ENCODE peak calls at places on chromosomes 3 and 15, in seven cellular contexts. R is GM12865, Q is esophagus squamous epithelium, Y is thoracic aorta, C is lung, A is bronchial epithelial cell, H is mammary epithelial cell. K is an unnamed sample.

GRCh38 chr3:127459205-127459604 is 131.3 kb downstream of the TPRA1 start:
- DNase-seq in A (no peak), R (no peak), H (no peak), Y (no peak), Q (no peak), C (no peak), K (no peak)

GRCh38 chr3:98746882-98747281 is 16.3 kb upstream of the ST3GAL6 start:
- DNase-seq in R (no peak), A (no peak), H (no peak), Q (no peak), Y (no peak), C (no peak), K (no peak)

GRCh38 chr15:44300567-44300966 is 12.0 kb downstream of the GOLM2 start:
- DNase-seq in C (no peak), R (peak), A (no peak), Q (no peak), Y (no peak), H (no peak), K (no peak)

GRCh38 chr15:98671060-98672008 is 23.0 kb downstream of the IGF1R start:
- DNase-seq in H (no peak), A (no peak), Q (no peak), R (no peak), C (no peak), Y (no peak), K (no peak)

GRCh38 chr3:115239717-115240116 is 92.6 kb upstream of the ZBTB20 start:
- DNase-seq in H (peak), C (peak), R (no peak), A (peak), Y (peak), Q (no peak), K (peak)

GRCh38 chr15:70051948-70052633 is 45.6 kb downstream of the TLE3 start:
- DNase-seq in Y (no peak), H (no peak), A (no peak), Q (no peak), C (no peak), R (no peak), K (no peak)

GRCh38 chr15:66748320-66748779 is 46.3 kb downstream of the SMAD6 start:
- DNase-seq in Y (no peak), H (no peak), R (no peak), Q (no peak), A (no peak), C (no peak), K (no peak)

GRCh38 chr3:114646521-114646920 is 352.7 kb downstream of the TIGIT start:
- DNase-seq in Y (no peak), C (no peak), R (no peak), H (no peak), A (no peak), Q (no peak), K (no peak)

GRCh38 chr3:161510510-161511260 is 14.1 kb downstream of the OTOL1 start:
- DNase-seq in A (no peak), R (no peak), H (no peak), C (no peak), Q (no peak), Y (no peak), K (no peak)

GRCh38 chr3:119297169-119297568 is 3.0 kb downstream of the ARHGAP31 start:
- DNase-seq in H (no peak), C (no peak), R (no peak), Q (no peak), A (no peak), Y (no peak), K (no peak)

GRCh38 chr3:45105855-45106655 is 40.1 kb downstream of the CDCP1 start:
- DNase-seq in A (peak), H (peak), Q (no peak), Y (no peak), C (no peak), R (peak), K (no peak)

GRCh38 chr3:45690331-45691035 is 1.3 kb downstream of the SACM1L start:
- DNase-seq in A (no peak), R (no peak), H (peak), Q (no peak), Y (no peak), C (no peak), K (no peak)

GRCh38 chr3:130420466-130420865 is 75.0 kb downstream of the COL6A5 start:
- DNase-seq in Q (no peak), A (no peak), Y (no peak), H (no peak), C (no peak), R (no peak), K (no peak)

GRCh38 chr3:63343674-63344073 is 65.6 kb downstream of the SYNPR start:
- DNase-seq in A (peak), R (peak), Q (no peak), C (peak), Y (peak), H (peak), K (peak)

GRCh38 chr3:171149717-171150116 is 123.2 kb upstream of the SLC2A2 start:
- DNase-seq in Y (no peak), Q (no peak), A (no peak), H (no peak), C (no peak), R (no peak), K (no peak)

GRCh38 chr3:126745760-126746394 is 41.8 kb downstream of the CHCHD6 start:
- DNase-seq in C (peak), H (no peak), Q (no peak), R (no peak), Y (no peak), A (peak), K (no peak)

GRCh38 chr3:179887566-179887965 is 149.2 kb downstream of the PEX5L start:
- DNase-seq in A (no peak), C (no peak), R (no peak), Y (no peak), H (no peak), Q (no peak), K (no peak)

GRCh38 chr3:143510601-143511000 is 337.7 kb downstream of the SLC9A9 start:
- DNase-seq in C (no peak), Q (no peak), H (peak), Y (no peak), R (no peak), A (peak), K (no peak)

GRCh38 chr3:159861369-159861987 is 127.2 kb upstream of the IL12A start:
- DNase-seq in A (no peak), Y (no peak), H (peak), R (peak), C (no peak), Q (no peak), K (no peak)

GRCh38 chr15:45794768-45795486 is 160.1 kb downstream of the SQOR start:
- DNase-seq in R (no peak), C (no peak), A (no peak), H (no peak), Y (no peak), Q (no peak), K (no peak)

GRCh38 chr15:77617507-77618285 is 15.0 kb downstream of the LINGO1 start:
- DNase-seq in H (peak), Y (no peak), A (peak), C (no peak), Q (no peak), R (no peak), K (no peak)

GRCh38 chr3:48186993-48187578 is 1.1 kb downstream of the CDC25A start:
- DNase-seq in H (peak), R (no peak), Q (no peak), A (peak), C (no peak), Y (no peak), K (no peak)

GRCh38 chr3:148797822-148798221 is 29.8 kb upstream of the CPB1 start:
- DNase-seq in C (no peak), A (no peak), R (no peak), Q (no peak), H (no peak), Y (no peak), K (no peak)

GRCh38 chr3:39671116-39671515 is 138.3 kb upstream of the MYRIP start:
- DNase-seq in H (peak), C (no peak), Q (no peak), Y (no peak), R (no peak), A (peak), K (no peak)

DNA sequence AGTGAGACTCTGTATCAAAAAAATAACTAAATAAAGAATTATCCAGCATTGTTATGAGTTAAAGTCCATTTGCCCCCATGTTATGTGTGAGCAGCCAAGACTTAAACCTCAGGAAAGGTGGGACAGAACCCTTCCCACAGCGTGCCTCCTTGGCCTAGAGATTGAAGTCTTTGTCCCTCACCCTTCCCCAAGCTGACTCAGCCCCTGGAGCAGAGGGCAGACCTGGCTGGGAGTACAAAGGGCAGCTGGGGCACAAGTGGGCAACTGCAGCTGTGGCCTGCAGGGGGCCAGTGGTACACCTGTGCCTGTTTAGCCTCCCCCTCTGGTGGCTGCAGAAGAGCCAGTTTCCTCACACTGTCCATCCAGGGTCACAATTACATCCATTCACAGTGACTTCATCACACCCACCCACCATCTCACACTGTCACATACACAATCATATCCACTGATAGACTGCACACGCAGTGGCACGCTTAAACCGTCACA is 940 bp upstream of the ACY1 start:
- DNase-seq in R (peak), Y (no peak), H (no peak), Q (no peak), A (no peak), C (peak), K (peak)
- TF ChIP-seq CTCF in R (peak), Y (peak), H (peak), Q (peak), A (peak), C (no peak), K (peak)

DNA sequence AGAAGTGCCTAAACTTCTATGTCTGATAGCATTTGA is at the start of gene TP63:
- DNase-seq in H (no peak), C (no peak), A (no peak), Y (no peak), Q (no peak), R (no peak), K (no peak)
- H3K4me3 ChIP-seq in H (no peak), C (no peak), A (no peak), Y (no peak), Q (no peak), R (peak), K (no peak)

GRCh38 chr3:36124118-36124796 is 256.0 kb upstream of the STAC start:
- DNase-seq in H (peak), R (no peak), A (peak), Q (no peak), C (no peak), Y (no peak), K (no peak)
- TF ChIP-seq CTCF in H (peak), R (peak), A (peak), Q (no peak), C (no peak), Y (no peak), K (no peak)

DNA sequence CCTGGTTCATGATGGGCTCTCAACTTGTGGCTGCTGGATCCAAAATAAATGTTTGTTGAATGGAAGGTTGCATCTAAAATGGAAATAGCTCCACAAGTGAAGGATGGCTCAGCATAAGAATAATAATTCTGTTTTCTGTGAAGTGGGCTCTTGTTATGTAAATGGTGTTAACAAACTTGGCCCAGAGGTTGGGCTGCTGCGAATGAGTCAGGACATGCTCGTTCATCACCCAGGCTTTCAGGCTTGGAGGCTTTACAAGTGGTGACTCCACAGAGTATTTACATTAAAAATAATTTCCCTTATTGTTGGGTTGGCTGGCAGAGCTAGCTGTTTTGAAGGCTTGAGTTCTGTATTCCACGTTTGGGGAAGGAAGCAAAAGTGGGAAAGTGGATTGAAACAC is 60.5 kb downstream of the ITGB5 start:
- DNase-seq in H (peak), A (peak), Y (peak), Q (no peak), C (no peak), R (no peak), K (no peak)
- H3K4me3 ChIP-seq in H (no peak), A (no peak), Y (no peak), Q (no peak), C (no peak), R (no peak), K (no peak)

DNA sequence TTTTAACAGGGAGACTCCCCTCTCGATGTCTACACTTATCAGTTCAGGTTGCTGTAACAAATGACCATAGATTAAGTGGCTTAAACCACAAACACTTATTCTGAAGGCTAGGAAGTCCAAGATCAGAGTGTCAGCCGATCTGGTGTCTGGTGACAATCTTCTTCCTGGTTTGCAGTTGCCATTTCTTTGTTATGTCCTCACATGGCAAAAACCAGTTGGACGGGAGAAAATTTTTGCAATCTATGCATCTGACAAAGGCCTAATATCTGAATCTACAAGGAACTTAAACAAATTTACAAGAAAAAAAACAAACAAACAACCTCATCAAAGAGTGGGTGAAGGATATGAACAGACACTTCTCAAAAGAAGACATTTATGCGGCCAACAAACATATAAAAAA is 116.9 kb upstream of the FOXB1 start:
- DNase-seq in Q (no peak), C (no peak), H (no peak), A (no peak), Y (no peak), R (no peak), K (no peak)
- TF ChIP-seq CTCF in Q (no peak), C (no peak), H (no peak), A (no peak), Y (no peak), R (no peak), K (no peak)

GRCh38 chr3:58463942-58464271 is 28.0 kb upstream of the KCTD6 start:
- DNase-seq in Y (no peak), A (no peak), Q (no peak), C (no peak), H (no peak), R (no peak), K (no peak)
- H3K4me3 ChIP-seq in Y (peak), A (no peak), Q (peak), C (no peak), H (no peak), R (no peak), K (no peak)

GRCh38 chr15:65183847-65184159 is 1.3 kb downstream of the CLPX start:
- DNase-seq in Y (no peak), A (peak), Q (no peak), C (no peak), H (no peak), R (no peak), K (no peak)
- TF ChIP-seq CTCF in Y (no peak), A (no peak), Q (no peak), C (no peak), H (no peak), R (no peak), K (no peak)

GRCh38 chr15:40046721-40047412 is 7.9 kb upstream of the SRP14 start:
- DNase-seq in C (no peak), Y (no peak), Q (no peak), R (peak), H (peak), A (peak), K (no peak)
- H3K4me3 ChIP-seq in C (no peak), Y (no peak), Q (no peak), R (peak), H (no peak), A (no peak), K (no peak)

DNA sequence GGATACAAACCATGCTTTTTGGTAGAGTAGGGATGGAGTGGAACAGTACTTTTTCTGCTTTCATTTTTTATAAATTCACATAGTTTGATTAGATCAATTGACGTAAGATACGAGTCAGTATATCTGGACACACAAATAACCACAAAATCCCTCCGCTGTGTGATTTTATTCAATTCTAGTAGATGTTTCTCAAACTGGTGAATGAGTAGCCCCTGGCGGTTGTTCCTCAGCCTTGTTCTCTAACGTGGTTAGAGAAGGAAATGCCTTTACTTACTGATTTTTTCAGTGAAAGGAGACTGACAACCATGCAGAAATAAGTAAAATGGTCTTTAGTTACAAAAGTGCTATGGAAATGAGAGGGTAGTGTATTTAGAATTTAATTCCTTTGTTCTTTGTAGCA is 161.0 kb downstream of the TCF12 start:
- DNase-seq in C (no peak), R (no peak), A (no peak), Y (no peak), Q (no peak), H (no peak), K (no peak)
- TF ChIP-seq CTCF in C (no peak), R (no peak), A (no peak), Y (no peak), Q (no peak), H (no peak), K (no peak)

GRCh38 chr3:57142335-57142734 is 22.8 kb downstream of the IL17RD start:
- DNase-seq in H (no peak), R (no peak), Y (no peak), A (no peak), C (no peak), Q (no peak), K (no peak)

GRCh38 chr3:57143886-57144459 is 21.2 kb downstream of the IL17RD start:
- DNase-seq in Q (no peak), C (no peak), Y (no peak), R (no peak), H (no peak), A (no peak), K (no peak)

GRCh38 chr3:57147071-57147470 is 18.1 kb downstream of the IL17RD start:
- DNase-seq in Q (no peak), R (no peak), H (no peak), A (no peak), Y (no peak), C (no peak), K (no peak)

GRCh38 chr3:57144952-57145351 is 20.2 kb downstream of the IL17RD start:
- DNase-seq in H (no peak), A (no peak), Y (no peak), Q (no peak), C (no peak), R (no peak), K (no peak)

GRCh38 chr3:57145852-57146251 is 19.3 kb downstream of the IL17RD start:
- DNase-seq in C (no peak), H (no peak), A (no peak), Y (no peak), R (no peak), Q (no peak), K (no peak)
- H3K4me3 ChIP-seq in C (no peak), H (no peak), A (no peak), Y (no peak), R (no peak), Q (no peak), K (no peak)